ENCODE peak calls at places on chromosomes 7 and 10, in ten cellular contexts. One of them, this sample, is unnamed. For H3K27me3 and H3K36me3, the result is how much of the 10 kb centered on the place peaks cover.

GRCh38 chr7:28685660-28686417 is 272.3 kb downstream of the TRIL start:
- DNase-seq in SK-N-SH: peak
- DNase-seq in fibroblast of lung: peak
- DNase-seq in Peyer's patch: peak
- DNase-seq in lower lobe of right lung: peak
- DNase-seq in spleen: peak
- DNase-seq in hepatocyte: peak
- DNase-seq in cardiac muscle cell: peak
- DNase-seq in endodermal cell: peak
- DNase-seq in esophagus squamous epithelium: peak
- DNase-seq in this sample: peak

GRCh38 chr10:63795461-63795860 is 274.3 kb downstream of the REEP3 start:
- DNase-seq in fibroblast of lung: no peak
- DNase-seq in SK-N-SH: no peak
- DNase-seq in esophagus squamous epithelium: no peak
- DNase-seq in cardiac muscle cell: no peak
- DNase-seq in hepatocyte: no peak
- DNase-seq in endodermal cell: no peak
- DNase-seq in lower lobe of right lung: no peak
- DNase-seq in Peyer's patch: no peak
- DNase-seq in spleen: no peak
- DNase-seq in this sample: no peak

GRCh38 chr10:21516270-21517131 is 9.0 kb downstream of the SKIDA1 start:
- DNase-seq in fibroblast of lung: peak
- DNase-seq in endodermal cell: peak
- DNase-seq in hepatocyte: peak
- DNase-seq in cardiac muscle cell: peak
- DNase-seq in SK-N-SH: peak
- DNase-seq in lower lobe of right lung: peak
- DNase-seq in spleen: peak
- DNase-seq in esophagus squamous epithelium: no peak
- DNase-seq in Peyer's patch: peak
- DNase-seq in this sample: no peak

GRCh38 chr7:132815696-132816334 is 239.5 kb upstream of the PLXNA4 start:
- DNase-seq in endodermal cell: no peak
- DNase-seq in spleen: no peak
- DNase-seq in esophagus squamous epithelium: no peak
- DNase-seq in hepatocyte: no peak
- DNase-seq in lower lobe of right lung: no peak
- DNase-seq in SK-N-SH: no peak
- DNase-seq in fibroblast of lung: no peak
- DNase-seq in Peyer's patch: no peak
- DNase-seq in cardiac muscle cell: peak
- DNase-seq in this sample: peak

GRCh38 chr10:97686962-97687784 is at the start of gene AVPI1:
- DNase-seq in SK-N-SH: peak
- DNase-seq in Peyer's patch: peak
- DNase-seq in cardiac muscle cell: peak
- DNase-seq in esophagus squamous epithelium: peak
- DNase-seq in fibroblast of lung: peak
- DNase-seq in spleen: peak
- DNase-seq in endodermal cell: peak
- DNase-seq in lower lobe of right lung: peak
- DNase-seq in hepatocyte: peak
- DNase-seq in this sample: peak

GRCh38 chr10:75048669-75049098 is 62.8 kb upstream of the SAMD8 start:
- DNase-seq in endodermal cell: peak
- DNase-seq in spleen: peak
- DNase-seq in SK-N-SH: no peak
- DNase-seq in Peyer's patch: no peak
- DNase-seq in hepatocyte: peak
- DNase-seq in esophagus squamous epithelium: no peak
- DNase-seq in lower lobe of right lung: no peak
- DNase-seq in fibroblast of lung: peak
- DNase-seq in cardiac muscle cell: peak
- DNase-seq in this sample: peak

GRCh38 chr7:114934758-114935157 is 12.9 kb downstream of the MDFIC start:
- DNase-seq in hepatocyte: no peak
- DNase-seq in endodermal cell: no peak
- DNase-seq in spleen: no peak
- DNase-seq in SK-N-SH: no peak
- DNase-seq in lower lobe of right lung: no peak
- DNase-seq in Peyer's patch: no peak
- DNase-seq in cardiac muscle cell: peak
- DNase-seq in fibroblast of lung: no peak
- DNase-seq in esophagus squamous epithelium: no peak
- DNase-seq in this sample: no peak

GRCh38 chr10:86968271-86968993 is at the start of gene ADIRF:
- DNase-seq in lower lobe of right lung: peak
- DNase-seq in endodermal cell: peak
- DNase-seq in cardiac muscle cell: no peak
- DNase-seq in fibroblast of lung: no peak
- DNase-seq in spleen: peak
- DNase-seq in SK-N-SH: no peak
- DNase-seq in hepatocyte: peak
- DNase-seq in Peyer's patch: peak
- DNase-seq in esophagus squamous epithelium: no peak
- DNase-seq in this sample: peak

GRCh38 chr7:14748461-14748860 is 154.1 kb downstream of the DGKB start:
- DNase-seq in cardiac muscle cell: peak
- DNase-seq in spleen: no peak
- DNase-seq in endodermal cell: no peak
- DNase-seq in fibroblast of lung: peak
- DNase-seq in esophagus squamous epithelium: no peak
- DNase-seq in Peyer's patch: no peak
- DNase-seq in lower lobe of right lung: no peak
- DNase-seq in SK-N-SH: no peak
- DNase-seq in hepatocyte: no peak
- DNase-seq in this sample: peak

GRCh38 chr10:124119216-124119615 is 25.8 kb upstream of the CHST15 start:
- DNase-seq in Peyer's patch: no peak
- DNase-seq in spleen: no peak
- DNase-seq in esophagus squamous epithelium: no peak
- DNase-seq in endodermal cell: no peak
- DNase-seq in hepatocyte: no peak
- DNase-seq in SK-N-SH: no peak
- DNase-seq in lower lobe of right lung: no peak
- DNase-seq in cardiac muscle cell: no peak
- DNase-seq in fibroblast of lung: no peak
- DNase-seq in this sample: no peak

GRCh38 chr10:51001587-51001986 is 72.7 kb upstream of the PRKG1 start:
- DNase-seq in esophagus squamous epithelium: no peak
- DNase-seq in lower lobe of right lung: no peak
- DNase-seq in cardiac muscle cell: peak
- DNase-seq in Peyer's patch: no peak
- DNase-seq in spleen: no peak
- DNase-seq in endodermal cell: no peak
- DNase-seq in fibroblast of lung: peak
- DNase-seq in SK-N-SH: peak
- DNase-seq in hepatocyte: peak
- DNase-seq in this sample: peak

GRCh38 chr10:126062132-126063032 is 166.0 kb downstream of the FANK1 start:
- DNase-seq in hepatocyte: peak
- DNase-seq in SK-N-SH: no peak
- DNase-seq in lower lobe of right lung: peak
- DNase-seq in esophagus squamous epithelium: no peak
- DNase-seq in endodermal cell: no peak
- DNase-seq in spleen: no peak
- DNase-seq in Peyer's patch: no peak
- DNase-seq in fibroblast of lung: peak
- DNase-seq in cardiac muscle cell: peak
- DNase-seq in this sample: peak

GRCh38 chr7:11726251-11727155 is 105.5 kb downstream of the THSD7A start:
- DNase-seq in spleen: no peak
- DNase-seq in esophagus squamous epithelium: no peak
- DNase-seq in lower lobe of right lung: no peak
- DNase-seq in hepatocyte: peak
- DNase-seq in fibroblast of lung: peak
- DNase-seq in endodermal cell: no peak
- DNase-seq in SK-N-SH: peak
- DNase-seq in cardiac muscle cell: peak
- DNase-seq in Peyer's patch: no peak
- DNase-seq in this sample: peak

GRCh38 chr10:124724279-124725027 is 19.7 kb downstream of the FAM53B start:
- DNase-seq in hepatocyte: no peak
- DNase-seq in Peyer's patch: peak
- DNase-seq in lower lobe of right lung: no peak
- DNase-seq in spleen: peak
- DNase-seq in esophagus squamous epithelium: no peak
- DNase-seq in cardiac muscle cell: no peak
- DNase-seq in endodermal cell: no peak
- DNase-seq in fibroblast of lung: no peak
- DNase-seq in SK-N-SH: no peak
- DNase-seq in this sample: no peak

GRCh38 chr10:99682752-99683151 is 23.4 kb downstream of the ENTPD7 start:
- DNase-seq in hepatocyte: no peak
- DNase-seq in SK-N-SH: no peak
- DNase-seq in esophagus squamous epithelium: no peak
- DNase-seq in fibroblast of lung: no peak
- DNase-seq in spleen: no peak
- DNase-seq in lower lobe of right lung: no peak
- DNase-seq in endodermal cell: no peak
- DNase-seq in cardiac muscle cell: no peak
- DNase-seq in Peyer's patch: no peak
- DNase-seq in this sample: peak
- TF ChIP-seq CTCF in hepatocyte: peak
- TF ChIP-seq CTCF in SK-N-SH: peak
- TF ChIP-seq CTCF in esophagus squamous epithelium: peak
- TF ChIP-seq CTCF in fibroblast of lung: no peak
- TF ChIP-seq CTCF in spleen: no peak
- TF ChIP-seq CTCF in lower lobe of right lung: no peak
- TF ChIP-seq CTCF in endodermal cell: peak
- TF ChIP-seq CTCF in cardiac muscle cell: peak
- TF ChIP-seq CTCF in Peyer's patch: peak
- TF ChIP-seq CTCF in this sample: peak

GRCh38 chr7:100572949-100573675 is 588 bp downstream of the SAP25 start:
- DNase-seq in cardiac muscle cell: no peak
- DNase-seq in fibroblast of lung: no peak
- DNase-seq in hepatocyte: no peak
- DNase-seq in esophagus squamous epithelium: no peak
- DNase-seq in SK-N-SH: peak
- DNase-seq in lower lobe of right lung: no peak
- DNase-seq in spleen: peak
- DNase-seq in endodermal cell: peak
- DNase-seq in Peyer's patch: no peak
- DNase-seq in this sample: no peak
- H3K27me3 ChIP-seq in cardiac muscle cell: under half
- H3K27me3 ChIP-seq in fibroblast of lung: under half
- H3K27me3 ChIP-seq in hepatocyte: under half
- H3K27me3 ChIP-seq in esophagus squamous epithelium: under half
- H3K27me3 ChIP-seq in SK-N-SH: under half
- H3K27me3 ChIP-seq in lower lobe of right lung: under half
- H3K27me3 ChIP-seq in spleen: under half
- H3K27me3 ChIP-seq in endodermal cell: under half
- H3K27me3 ChIP-seq in Peyer's patch: under half
- H3K27me3 ChIP-seq in this sample: under half

DNA sequence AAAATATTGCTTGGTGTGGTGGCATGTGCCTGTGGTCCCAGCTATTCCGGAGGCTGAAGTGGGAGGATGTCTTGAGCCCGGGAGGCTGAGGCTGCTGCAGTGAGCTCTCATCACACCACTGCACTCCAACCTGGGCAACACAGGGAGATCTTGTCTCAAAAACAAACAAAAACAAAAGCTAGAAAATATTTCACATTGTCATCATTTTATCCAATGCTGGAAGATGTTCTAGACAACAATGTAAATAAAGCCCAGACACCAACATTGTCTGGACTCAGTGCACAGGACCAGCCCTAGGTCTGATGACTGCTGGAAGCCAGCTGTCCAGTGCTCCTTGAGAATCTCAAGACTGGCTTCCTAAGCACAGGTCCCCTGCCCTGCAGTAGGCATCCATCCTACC is 13.5 kb downstream of the SEPHS1 start:
- DNase-seq in cardiac muscle cell: no peak
- DNase-seq in endodermal cell: no peak
- DNase-seq in SK-N-SH: no peak
- DNase-seq in lower lobe of right lung: no peak
- DNase-seq in hepatocyte: no peak
- DNase-seq in Peyer's patch: no peak
- DNase-seq in spleen: no peak
- DNase-seq in fibroblast of lung: no peak
- DNase-seq in esophagus squamous epithelium: no peak
- DNase-seq in this sample: no peak
- H3K36me3 ChIP-seq in cardiac muscle cell: under half
- H3K36me3 ChIP-seq in endodermal cell: half or more
- H3K36me3 ChIP-seq in SK-N-SH: under half
- H3K36me3 ChIP-seq in lower lobe of right lung: half or more
- H3K36me3 ChIP-seq in hepatocyte: under half
- H3K36me3 ChIP-seq in Peyer's patch: half or more
- H3K36me3 ChIP-seq in spleen: under half
- H3K36me3 ChIP-seq in fibroblast of lung: under half
- H3K36me3 ChIP-seq in esophagus squamous epithelium: under half
- H3K36me3 ChIP-seq in this sample: under half

DNA sequence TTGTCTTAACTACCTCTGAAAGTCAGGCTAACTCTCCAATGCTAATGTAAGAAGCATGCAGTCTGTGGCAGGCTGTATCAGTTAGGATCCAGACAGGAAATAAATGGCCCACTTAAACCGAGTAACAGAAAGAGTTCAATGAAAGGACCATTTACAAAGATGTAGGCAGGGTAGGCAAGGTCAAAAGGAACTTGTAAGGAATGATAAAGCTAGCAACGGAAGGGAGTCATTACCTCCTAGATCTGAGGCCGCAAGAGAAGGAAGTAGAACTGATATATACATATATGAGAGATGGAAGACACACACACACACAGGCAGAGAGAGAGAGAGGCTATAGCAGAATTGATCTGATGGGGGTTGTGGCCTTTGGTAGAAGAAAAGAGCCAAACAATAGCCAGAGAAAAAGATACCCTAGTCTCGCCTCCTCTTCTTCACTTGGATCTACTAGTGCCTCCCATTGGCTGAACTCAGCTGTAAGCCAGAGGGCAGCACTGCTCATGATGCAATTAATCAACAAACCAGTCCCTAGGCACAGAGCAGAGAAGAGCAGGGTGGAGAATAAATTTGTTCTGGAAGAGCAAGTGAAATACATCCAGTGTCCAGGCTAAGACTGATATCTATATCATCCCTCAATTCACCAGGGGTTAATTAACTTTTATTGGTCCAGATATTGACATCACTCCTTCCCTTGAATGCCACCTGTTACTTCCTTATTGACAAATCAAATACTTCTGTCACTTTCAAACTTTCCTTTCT is 91.2 kb downstream of the LSMEM1 start:
- DNase-seq in fibroblast of lung: no peak
- DNase-seq in spleen: no peak
- DNase-seq in hepatocyte: no peak
- DNase-seq in Peyer's patch: no peak
- DNase-seq in endodermal cell: no peak
- DNase-seq in SK-N-SH: no peak
- DNase-seq in esophagus squamous epithelium: no peak
- DNase-seq in lower lobe of right lung: no peak
- DNase-seq in cardiac muscle cell: no peak
- DNase-seq in this sample: peak
- TF ChIP-seq CTCF in fibroblast of lung: no peak
- TF ChIP-seq CTCF in spleen: no peak
- TF ChIP-seq CTCF in hepatocyte: no peak
- TF ChIP-seq CTCF in Peyer's patch: peak
- TF ChIP-seq CTCF in endodermal cell: peak
- TF ChIP-seq CTCF in SK-N-SH: no peak
- TF ChIP-seq CTCF in esophagus squamous epithelium: peak
- TF ChIP-seq CTCF in lower lobe of right lung: no peak
- TF ChIP-seq CTCF in cardiac muscle cell: no peak
- TF ChIP-seq CTCF in this sample: peak

GRCh38 chr7:122304996-122305421 is 459 bp upstream of the FEZF1 start:
- DNase-seq in SK-N-SH: no peak
- DNase-seq in endodermal cell: peak
- DNase-seq in cardiac muscle cell: no peak
- DNase-seq in fibroblast of lung: peak
- DNase-seq in hepatocyte: no peak
- DNase-seq in lower lobe of right lung: no peak
- DNase-seq in esophagus squamous epithelium: no peak
- DNase-seq in spleen: no peak
- DNase-seq in Peyer's patch: no peak
- DNase-seq in this sample: peak
- H3K27me3 ChIP-seq in SK-N-SH: half or more
- H3K27me3 ChIP-seq in endodermal cell: half or more
- H3K27me3 ChIP-seq in cardiac muscle cell: half or more
- H3K27me3 ChIP-seq in fibroblast of lung: half or more
- H3K27me3 ChIP-seq in hepatocyte: half or more
- H3K27me3 ChIP-seq in lower lobe of right lung: half or more
- H3K27me3 ChIP-seq in esophagus squamous epithelium: under half
- H3K27me3 ChIP-seq in spleen: half or more
- H3K27me3 ChIP-seq in Peyer's patch: under half
- H3K27me3 ChIP-seq in this sample: half or more

This sample was measured in bronchial epithelial cell.